ENCODE peak calls at places on chromosome 5, in seven cellular contexts. B is body of pancreas; M is mucosa of descending colon; O is MCF 10A; Y is mesothelial cell of epicardium; E is foreskin fibroblast; A is CD8-positive, alpha-beta T cell. W is an unnamed sample.

GRCh38 chr5:39108987-39109386 is 34.8 kb upstream of the RICTOR start:
- DNase-seq in B (no peak), M (no peak), O (no peak), Y (no peak), E (no peak), A (no peak), W (no peak)

GRCh38 chr5:134028496-134028895 is 23.7 kb upstream of the VDAC1 start:
- DNase-seq in B (no peak), M (peak), O (no peak), Y (no peak), E (no peak), A (no peak), W (no peak)

GRCh38 chr5:162288647-162289296 is 221.2 kb downstream of the GABRG2 start:
- DNase-seq in B (no peak), M (no peak), O (no peak), Y (no peak), E (no peak), A (no peak), W (no peak)

GRCh38 chr5:80915716-80916115 is 44.4 kb upstream of the RASGRF2 start:
- DNase-seq in B (no peak), M (no peak), O (peak), Y (no peak), E (peak), A (no peak), W (no peak)

GRCh38 chr5:37867634-37868033 is 27.8 kb upstream of the GDNF start:
- DNase-seq in B (no peak), M (no peak), O (no peak), Y (no peak), E (no peak), A (no peak), W (no peak)

GRCh38 chr5:96717874-96718273 is 55.7 kb downstream of the CAST start:
- DNase-seq in B (no peak), M (no peak), O (peak), Y (no peak), E (no peak), A (no peak), W (no peak)

GRCh38 chr5:132327278-132327959 is 33.2 kb downstream of the SLC22A4 start:
- DNase-seq in B (no peak), M (no peak), O (no peak), Y (no peak), E (peak), A (no peak), W (no peak)

GRCh38 chr5:122192883-122193496 is 63.6 kb downstream of the ZNF474 start:
- DNase-seq in B (peak), M (no peak), O (peak), Y (no peak), E (peak), A (no peak), W (no peak)

GRCh38 chr5:72554897-72555296 is 47.7 kb upstream of the ZNF366 start:
- DNase-seq in B (no peak), M (no peak), O (no peak), Y (no peak), E (no peak), A (no peak), W (no peak)

GRCh38 chr5:4108690-4109089 is 513.1 kb downstream of the IRX1 start:
- DNase-seq in B (no peak), M (no peak), O (no peak), Y (no peak), E (no peak), A (no peak), W (no peak)

GRCh38 chr5:39506216-39506615 is 81.4 kb upstream of the DAB2 start:
- DNase-seq in B (no peak), M (no peak), O (no peak), Y (no peak), E (no peak), A (no peak), W (no peak)

GRCh38 chr5:172282277-172283019 is 1.1 kb downstream of the UBTD2 start:
- DNase-seq in B (no peak), M (no peak), O (peak), Y (no peak), E (no peak), A (no peak), W (no peak)

GRCh38 chr5:68252678-68253520 is 37.3 kb downstream of the PIK3R1 start:
- DNase-seq in B (peak), M (no peak), O (peak), Y (no peak), E (peak), A (peak), W (peak)

GRCh38 chr5:33371660-33372059 is 69.1 kb upstream of the TARS1 start:
- DNase-seq in B (no peak), M (no peak), O (peak), Y (no peak), E (peak), A (no peak), W (no peak)

GRCh38 chr5:35129276-35129675 is 81.5 kb upstream of the AGXT2 start:
- DNase-seq in B (no peak), M (no peak), O (peak), Y (no peak), E (peak), A (no peak), W (no peak)

GRCh38 chr5:36875051-36875788 is 1.3 kb upstream of the NIPBL start:
- DNase-seq in B (peak), M (peak), O (peak), Y (peak), E (peak), A (peak), W (peak)

GRCh38 chr5:149181702-149182101 is 40.4 kb downstream of the ABLIM3 start:
- DNase-seq in B (no peak), M (no peak), O (no peak), Y (no peak), E (no peak), A (no peak), W (no peak)

GRCh38 chr5:147822686-147823491 is 8.6 kb downstream of the SPINK1 start:
- DNase-seq in B (peak), M (no peak), O (peak), Y (peak), E (peak), A (peak), W (no peak)

GRCh38 chr5:23742701-23743100 is 235.3 kb downstream of the PRDM9 start:
- DNase-seq in B (no peak), M (no peak), O (peak), Y (no peak), E (no peak), A (no peak), W (no peak)

GRCh38 chr5:134845335-134845851 is 375 bp upstream of the C5orf24 start:
- DNase-seq in B (no peak), M (no peak), O (no peak), Y (no peak), E (peak), A (no peak), W (no peak)

GRCh38 chr5:59724482-59725392 is 168.8 kb downstream of the PDE4D start:
- DNase-seq in B (peak), M (no peak), O (peak), Y (no peak), E (peak), A (no peak), W (no peak)

GRCh38 chr5:148418511-148418910 is 34.8 kb downstream of the FBXO38 start:
- DNase-seq in B (no peak), M (no peak), O (no peak), Y (no peak), E (no peak), A (no peak), W (no peak)

GRCh38 chr5:72392326-72392733 is 72.2 kb downstream of the PTCD2 start:
- DNase-seq in B (no peak), M (no peak), O (peak), Y (no peak), E (peak), A (no peak), W (no peak)

GRCh38 chr5:80960531-80961375 is 590 bp downstream of the RASGRF2 start:
- DNase-seq in B (no peak), M (peak), O (no peak), Y (peak), E (peak), A (peak), W (peak)

GRCh38 chr5:66174338-66174737 is 30.2 kb downstream of the SREK1 start:
- DNase-seq in B (no peak), M (no peak), O (peak), Y (no peak), E (no peak), A (no peak), W (no peak)

GRCh38 chr5:115069087-115069968 is 100.4 kb downstream of the TRIM36 start:
- DNase-seq in B (peak), M (no peak), O (peak), Y (peak), E (peak), A (no peak), W (no peak)

GRCh38 chr5:137218471-137218870 is 280.7 kb downstream of the SPOCK1 start:
- DNase-seq in B (peak), M (no peak), O (peak), Y (no peak), E (peak), A (no peak), W (no peak)

GRCh38 chr5:111236995-111237394 is 12.8 kb downstream of the CAMK4 start:
- DNase-seq in B (no peak), M (no peak), O (no peak), Y (no peak), E (no peak), A (no peak), W (no peak)

GRCh38 chr5:147200001-147200400 is 34.8 kb upstream of the STK32A start:
- DNase-seq in B (no peak), M (no peak), O (no peak), Y (no peak), E (no peak), A (no peak), W (no peak)

GRCh38 chr5:138330813-138331448 is 673 bp downstream of the CDC25C start:
- DNase-seq in B (no peak), M (no peak), O (peak), Y (no peak), E (no peak), A (no peak), W (no peak)

GRCh38 chr5:127700237-127700766 is 2.9 kb upstream of the CCDC192 start:
- DNase-seq in B (no peak), M (no peak), O (no peak), Y (no peak), E (no peak), A (no peak), W (no peak)

GRCh38 chr5:94693043-94693822 is 74.8 kb downstream of the SLF1 start:
- DNase-seq in B (no peak), M (no peak), O (peak), Y (no peak), E (peak), A (no peak), W (no peak)
- TF ChIP-seq CTCF in B (no peak), M (no peak), O (peak), Y (peak), E (peak), A (peak), W (peak)

GRCh38 chr5:150302301-150303069 is at the start of gene ARSI:
- DNase-seq in B (peak), M (no peak), O (peak), Y (peak), E (no peak), A (no peak), W (no peak)
- TF ChIP-seq CTCF in B (no peak), M (no peak), O (no peak), Y (no peak), E (peak), A (no peak), W (no peak)

GRCh38 chr5:143196601-143197259 is 206.8 kb downstream of the NR3C1 start:
- DNase-seq in B (no peak), M (no peak), O (no peak), Y (no peak), E (no peak), A (no peak), W (no peak)
- TF ChIP-seq CTCF in B (no peak), M (no peak), O (no peak), Y (no peak), E (no peak), A (peak), W (no peak)

DNA sequence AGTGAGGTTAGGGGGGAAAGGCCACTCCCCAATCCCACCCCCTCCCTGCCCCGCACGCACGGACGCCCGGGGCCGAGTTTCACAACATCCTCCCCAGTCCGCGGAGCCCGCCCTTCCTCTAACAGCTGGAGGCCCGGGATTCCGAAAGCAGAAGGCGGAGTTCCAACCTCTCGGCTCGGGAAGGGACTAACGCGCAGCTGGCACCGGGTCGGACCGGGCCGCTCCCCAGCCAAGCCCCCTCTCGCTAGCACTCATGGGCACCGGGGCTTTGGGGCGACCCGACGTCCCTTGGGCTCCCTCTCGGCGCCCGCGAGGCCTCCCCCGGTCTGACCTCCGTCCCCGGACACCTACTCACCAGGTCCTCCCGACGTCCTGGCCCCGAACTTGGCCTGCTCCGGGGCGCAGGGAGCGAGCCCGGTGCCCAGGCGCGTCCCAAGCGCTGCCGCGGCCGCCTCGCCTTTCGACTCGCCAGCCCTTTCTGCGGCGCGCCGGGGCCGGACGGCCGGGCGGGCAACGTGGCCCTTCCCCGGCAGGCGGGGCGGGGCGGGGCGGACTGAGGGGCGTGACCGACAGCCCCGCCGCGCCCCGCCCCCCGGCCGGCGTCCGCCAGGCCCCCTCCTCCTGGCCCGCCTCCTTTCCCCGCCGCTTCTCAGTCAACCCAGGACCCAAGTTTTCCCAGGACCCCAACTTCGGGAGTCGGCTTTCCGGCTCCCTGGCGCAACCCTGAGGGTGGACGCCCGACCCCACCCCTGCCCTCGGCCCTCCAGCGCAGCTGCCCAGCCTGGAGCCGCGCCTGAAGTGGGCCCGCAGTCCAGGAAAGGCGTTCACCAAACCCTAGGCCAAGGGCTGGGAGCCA is at the start of gene MGAT1:
- DNase-seq in B (peak), M (peak), O (peak), Y (peak), E (peak), A (peak), W (peak)
- TF ChIP-seq CTCF in B (no peak), M (no peak), O (no peak), Y (no peak), E (no peak), A (no peak), W (no peak)

GRCh38 chr5:171102877-171103610 is 206.0 kb upstream of the TLX3 start:
- DNase-seq in B (no peak), M (no peak), O (no peak), Y (no peak), E (no peak), A (no peak), W (peak)
- TF ChIP-seq CTCF in B (no peak), M (no peak), O (no peak), Y (no peak), E (no peak), A (no peak), W (no peak)